ENCODE peak calls at places on chromosomes 3 and 15, in ten cellular contexts. G, V, D, S, I, X, B, T, C and M are unnamed samples.

GRCh38 chr15:29693225-29693624 is 129.0 kb downstream of the TJP1 start:
- DNase-seq in G (no peak), S (no peak), B (peak), X (no peak), D (no peak), V (no peak), C (peak), T (no peak), I (no peak), M (no peak)

GRCh38 chr3:12903881-12904280 is 62.5 kb upstream of the RPL32 start:
- DNase-seq in B (no peak), T (no peak), S (no peak), V (no peak), D (no peak), C (no peak), G (no peak), X (no peak), I (no peak), M (no peak)

GRCh38 chr15:49242820-49243219 is 72.8 kb downstream of the GALK2 start:
- DNase-seq in G (no peak), V (no peak), B (no peak), S (peak), C (no peak), I (no peak), D (peak), T (no peak), X (no peak), M (no peak)

GRCh38 chr15:53068671-53069070 is 278.5 kb upstream of the ONECUT1 start:
- DNase-seq in G (no peak), I (no peak), C (no peak), T (no peak), D (no peak), X (no peak), V (no peak), S (no peak), B (no peak), M (no peak)

GRCh38 chr3:120350431-120350941 is 1.3 kb upstream of the LRRC58 start:
- DNase-seq in V (no peak), C (peak), D (peak), T (peak), S (peak), X (peak), I (no peak), B (peak), G (no peak), M (peak)

GRCh38 chr15:75033809-75034208 is 10.4 kb downstream of the PPCDC start:
- DNase-seq in S (peak), G (no peak), C (no peak), D (no peak), B (no peak), T (no peak), I (no peak), V (no peak), X (no peak), M (no peak)

GRCh38 chr3:159634414-159634813 is 354.2 kb upstream of the IL12A start:
- DNase-seq in C (no peak), D (peak), S (no peak), T (no peak), X (no peak), V (no peak), G (no peak), I (no peak), B (no peak), M (no peak)

GRCh38 chr15:45641374-45641778 is 6.5 kb downstream of the SQOR start:
- DNase-seq in S (no peak), G (no peak), I (no peak), X (no peak), D (peak), V (no peak), C (peak), B (peak), T (peak), M (no peak)

GRCh38 chr3:32510075-32510724 is 7.5 kb upstream of the CMTM6 start:
- DNase-seq in B (peak), C (peak), X (no peak), S (peak), T (peak), V (peak), I (peak), G (peak), D (peak), M (no peak)
- H3K27ac ChIP-seq in B (no peak), C (no peak), X (no peak), S (no peak), T (no peak), V (no peak), I (no peak), G (no peak), D (no peak), M (no peak)

DNA sequence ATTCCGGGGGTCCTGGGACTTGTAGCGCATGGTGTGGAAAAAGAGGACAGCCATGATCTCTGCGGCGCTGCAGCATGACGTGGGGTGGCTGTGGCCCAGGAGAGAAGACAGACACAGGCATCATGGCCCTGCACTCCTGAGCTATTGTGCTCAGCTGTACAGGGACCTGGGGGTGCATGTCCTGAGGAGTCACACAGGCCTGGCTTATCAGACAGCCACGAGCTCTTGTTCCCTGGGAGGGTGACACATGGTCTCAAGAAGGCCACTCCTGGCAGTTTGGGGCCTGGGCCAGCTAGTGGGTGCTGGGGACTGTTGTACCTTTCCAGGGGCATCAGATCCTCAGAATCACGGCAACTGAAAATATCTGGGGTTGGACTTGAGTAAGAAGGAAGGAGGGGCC is 13.7 kb downstream of the TKT start:
- DNase-seq in G (peak), S (no peak), T (no peak), B (no peak), V (no peak), C (no peak), X (no peak), I (no peak), D (no peak), M (peak)
- H3K27ac ChIP-seq in G (peak), S (no peak), T (no peak), B (peak), V (no peak), C (no peak), X (no peak), I (no peak), D (peak), M (peak)

GRCh38 chr3:173396191-173397041 is 1.1 kb upstream of the NLGN1 start:
- DNase-seq in T (no peak), X (no peak), V (no peak), B (peak), D (peak), S (peak), I (no peak), G (no peak), C (no peak), M (peak)

GRCh38 chr3:173397161-173398110 is at the start of gene NLGN1:
- DNase-seq in T (peak), V (peak), C (peak), I (no peak), D (peak), S (peak), G (peak), B (peak), X (peak), M (peak)

GRCh38 chr3:173395073-173395411 is 2.5 kb upstream of the NLGN1 start:
- DNase-seq in D (no peak), V (no peak), C (no peak), X (no peak), B (no peak), S (peak), I (no peak), G (peak), T (no peak), M (no peak)

GRCh38 chr3:173398111-173398479 is 551 bp downstream of the NLGN1 start:
- DNase-seq in C (no peak), T (peak), B (peak), I (no peak), G (no peak), D (no peak), X (no peak), V (no peak), S (peak), M (no peak)

GRCh38 chr3:173395412-173396181 is 1.9 kb upstream of the NLGN1 start:
- DNase-seq in T (peak), G (peak), V (peak), S (peak), B (peak), I (no peak), C (peak), D (peak), X (peak), M (peak)
- H3K27ac ChIP-seq in T (peak), G (peak), V (peak), S (peak), B (peak), I (no peak), C (no peak), D (no peak), X (peak), M (peak)

GRCh38 chr3:183822631-183823030 is 2.7 kb downstream of the MAP6D1 start:
- DNase-seq in I (no peak), D (no peak), C (no peak), G (no peak), S (peak), V (no peak), T (no peak), B (no peak), X (no peak), M (no peak)
- H3K27ac ChIP-seq in I (no peak), D (no peak), C (no peak), G (no peak), S (no peak), V (no peak), T (no peak), B (no peak), X (no peak), M (no peak)

GRCh38 chr3:195821403-195822130 is 9.8 kb upstream of the MUC4 start:
- DNase-seq in T (no peak), S (no peak), D (no peak), V (no peak), B (no peak), X (no peak), C (no peak), I (no peak), G (no peak), M (peak)
- H3K27ac ChIP-seq in T (no peak), S (no peak), D (no peak), V (no peak), B (no peak), X (no peak), C (no peak), I (no peak), G (no peak), M (no peak)

DNA sequence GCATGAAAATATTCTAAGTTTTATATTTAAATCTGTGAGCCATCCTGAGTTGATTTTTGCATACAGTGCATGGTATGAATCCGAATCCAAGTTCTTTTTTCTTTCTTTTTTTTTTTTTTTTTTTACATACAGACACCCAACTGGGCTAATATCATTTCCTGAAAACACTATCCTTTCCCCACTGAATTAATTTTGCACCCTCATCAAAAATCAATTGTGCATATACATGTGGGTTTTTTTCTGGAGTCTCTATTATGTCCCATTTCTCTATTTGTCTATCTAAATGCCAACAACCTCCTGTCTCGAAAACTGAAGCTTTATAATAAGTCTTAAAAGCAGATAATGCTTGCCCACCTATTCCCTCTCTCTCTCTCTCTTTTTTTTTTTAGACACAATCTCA is 5.9 kb upstream of the ABI3BP start:
- DNase-seq in G (no peak), B (no peak), V (no peak), D (no peak), T (no peak), S (no peak), X (no peak), C (no peak), I (no peak), M (no peak)
- H3K27ac ChIP-seq in G (no peak), B (no peak), V (no peak), D (no peak), T (no peak), S (no peak), X (no peak), C (no peak), I (no peak), M (no peak)

DNA sequence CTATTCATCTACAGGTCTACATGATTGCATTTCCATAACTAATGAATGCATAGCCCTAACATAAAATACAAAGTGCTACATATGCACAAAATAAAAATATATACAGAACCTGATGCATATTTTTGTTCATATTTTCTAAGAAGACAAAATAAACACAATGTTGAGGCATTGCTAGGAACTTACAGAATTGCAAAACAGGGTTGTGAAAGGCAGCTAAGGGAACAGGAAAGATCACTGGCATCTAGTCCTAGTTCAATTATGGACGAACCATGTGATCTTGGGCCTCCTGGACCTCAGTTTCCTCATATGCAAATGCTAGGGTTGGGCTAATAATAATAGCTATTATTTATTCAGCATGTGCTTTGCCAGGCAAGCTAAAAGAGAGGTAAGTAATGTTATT is 15.5 kb upstream of the NCEH1 start:
- DNase-seq in I (no peak), B (no peak), X (no peak), C (no peak), D (peak), S (no peak), V (no peak), T (no peak), G (no peak), M (no peak)
- H3K27ac ChIP-seq in I (no peak), B (no peak), X (no peak), C (no peak), D (no peak), S (no peak), V (no peak), T (no peak), G (no peak), M (no peak)

GRCh38 chr15:78082743-78083110 is 5.2 kb upstream of the TBC1D2B start:
- DNase-seq in X (no peak), V (no peak), T (no peak), I (no peak), S (no peak), G (no peak), D (no peak), B (no peak), C (no peak), M (no peak)
- H3K27ac ChIP-seq in X (no peak), V (no peak), T (no peak), I (no peak), S (no peak), G (no peak), D (no peak), B (no peak), C (no peak), M (no peak)

GRCh38 chr3:112489674-112490479 is 9.4 kb downstream of the BTLA start:
- DNase-seq in G (no peak), C (peak), S (no peak), D (no peak), B (no peak), I (no peak), V (no peak), X (no peak), T (no peak), M (no peak)

GRCh38 chr3:112482675-112483074 is 16.6 kb downstream of the BTLA start:
- DNase-seq in S (no peak), X (no peak), B (no peak), I (no peak), D (no peak), V (no peak), T (no peak), G (no peak), C (no peak), M (no peak)

GRCh38 chr3:112491373-112491772 is 7.9 kb downstream of the BTLA start:
- DNase-seq in G (no peak), V (no peak), B (no peak), T (no peak), X (no peak), I (no peak), D (no peak), C (no peak), S (no peak), M (no peak)

GRCh38 chr3:112484352-112484751 is 14.9 kb downstream of the BTLA start:
- DNase-seq in X (no peak), B (no peak), G (no peak), T (no peak), S (no peak), D (no peak), I (no peak), C (no peak), V (no peak), M (no peak)

GRCh38 chr3:112486811-112487505 is 12.3 kb downstream of the BTLA start:
- DNase-seq in V (no peak), X (no peak), D (peak), C (no peak), B (no peak), T (no peak), I (no peak), G (no peak), S (no peak), M (no peak)
- H3K27ac ChIP-seq in V (no peak), X (no peak), D (no peak), C (no peak), B (no peak), T (no peak), I (no peak), G (no peak), S (no peak), M (no peak)

GRCh38 chr3:105388199-105388598 is 21.5 kb downstream of the ALCAM start:
- DNase-seq in D (no peak), B (no peak), I (no peak), C (no peak), X (no peak), T (no peak), S (no peak), G (no peak), V (no peak), M (no peak)
- H3K27ac ChIP-seq in D (no peak), B (no peak), I (no peak), C (peak), X (no peak), T (no peak), S (no peak), G (no peak), V (no peak), M (no peak)